ENCODE peak calls at places on chromosomes 1 and 21, in ten cellular contexts. One of them, this sample, is unnamed.

GRCh38 chr1:167342846-167343245 is 122.2 kb downstream of the POU2F1 start:
- DNase-seq in WERI-Rb-1: no peak
- DNase-seq in MV-4-11: no peak
- DNase-seq in stimulated activated CD4-positive, alpha-beta T cell treated with anti-CD3 and anti-CD28 coated beads, TNF-alpha, amount 100 ng/mL, for 48 hours: no peak
- DNase-seq in K562: no peak
- DNase-seq in hypothalamus: no peak
- DNase-seq in activated CD4-positive, alpha-beta memory T cell treated with anti-CD3 and anti-CD28 coated beads for 36 hours: no peak
- DNase-seq in CD4-positive, alpha-beta memory T cell: peak
- DNase-seq in heart left ventricle: no peak
- DNase-seq in ureter: no peak
- DNase-seq in this sample: no peak

GRCh38 chr1:246176126-246177024 is 330.7 kb downstream of the SMYD3 start:
- DNase-seq in hypothalamus: no peak
- DNase-seq in WERI-Rb-1: no peak
- DNase-seq in ureter: no peak
- DNase-seq in heart left ventricle: no peak
- DNase-seq in K562: no peak
- DNase-seq in MV-4-11: no peak
- DNase-seq in CD4-positive, alpha-beta memory T cell: no peak
- DNase-seq in activated CD4-positive, alpha-beta memory T cell treated with anti-CD3 and anti-CD28 coated beads for 36 hours: no peak
- DNase-seq in stimulated activated CD4-positive, alpha-beta T cell treated with anti-CD3 and anti-CD28 coated beads, TNF-alpha, amount 100 ng/mL, for 48 hours: no peak
- DNase-seq in this sample: no peak

GRCh38 chr1:112533029-112533428 is 24.3 kb downstream of the WNT2B start:
- DNase-seq in stimulated activated CD4-positive, alpha-beta T cell treated with anti-CD3 and anti-CD28 coated beads, TNF-alpha, amount 100 ng/mL, for 48 hours: no peak
- DNase-seq in ureter: no peak
- DNase-seq in hypothalamus: no peak
- DNase-seq in WERI-Rb-1: no peak
- DNase-seq in activated CD4-positive, alpha-beta memory T cell treated with anti-CD3 and anti-CD28 coated beads for 36 hours: no peak
- DNase-seq in CD4-positive, alpha-beta memory T cell: no peak
- DNase-seq in K562: no peak
- DNase-seq in MV-4-11: no peak
- DNase-seq in heart left ventricle: no peak
- DNase-seq in this sample: no peak

GRCh38 chr1:89822109-89822962 is 1.5 kb downstream of the LRRC8D start:
- DNase-seq in ureter: no peak
- DNase-seq in heart left ventricle: no peak
- DNase-seq in MV-4-11: peak
- DNase-seq in CD4-positive, alpha-beta memory T cell: no peak
- DNase-seq in stimulated activated CD4-positive, alpha-beta T cell treated with anti-CD3 and anti-CD28 coated beads, TNF-alpha, amount 100 ng/mL, for 48 hours: no peak
- DNase-seq in activated CD4-positive, alpha-beta memory T cell treated with anti-CD3 and anti-CD28 coated beads for 36 hours: no peak
- DNase-seq in hypothalamus: no peak
- DNase-seq in WERI-Rb-1: no peak
- DNase-seq in K562: peak
- DNase-seq in this sample: no peak

GRCh38 chr21:34065015-34065414 is 8.4 kb upstream of the MRPS6 start:
- DNase-seq in K562: no peak
- DNase-seq in ureter: no peak
- DNase-seq in MV-4-11: no peak
- DNase-seq in hypothalamus: no peak
- DNase-seq in heart left ventricle: no peak
- DNase-seq in stimulated activated CD4-positive, alpha-beta T cell treated with anti-CD3 and anti-CD28 coated beads, TNF-alpha, amount 100 ng/mL, for 48 hours: no peak
- DNase-seq in CD4-positive, alpha-beta memory T cell: no peak
- DNase-seq in WERI-Rb-1: no peak
- DNase-seq in activated CD4-positive, alpha-beta memory T cell treated with anti-CD3 and anti-CD28 coated beads for 36 hours: no peak
- DNase-seq in this sample: no peak

GRCh38 chr1:177014325-177014724 is 150.2 kb downstream of the ASTN1 start:
- DNase-seq in CD4-positive, alpha-beta memory T cell: no peak
- DNase-seq in ureter: no peak
- DNase-seq in hypothalamus: no peak
- DNase-seq in MV-4-11: no peak
- DNase-seq in stimulated activated CD4-positive, alpha-beta T cell treated with anti-CD3 and anti-CD28 coated beads, TNF-alpha, amount 100 ng/mL, for 48 hours: no peak
- DNase-seq in WERI-Rb-1: no peak
- DNase-seq in activated CD4-positive, alpha-beta memory T cell treated with anti-CD3 and anti-CD28 coated beads for 36 hours: no peak
- DNase-seq in heart left ventricle: no peak
- DNase-seq in K562: no peak
- DNase-seq in this sample: no peak

GRCh38 chr1:160588468-160588867 is 9.2 kb upstream of the CD84 start:
- DNase-seq in K562: no peak
- DNase-seq in hypothalamus: no peak
- DNase-seq in WERI-Rb-1: no peak
- DNase-seq in stimulated activated CD4-positive, alpha-beta T cell treated with anti-CD3 and anti-CD28 coated beads, TNF-alpha, amount 100 ng/mL, for 48 hours: no peak
- DNase-seq in heart left ventricle: no peak
- DNase-seq in MV-4-11: no peak
- DNase-seq in CD4-positive, alpha-beta memory T cell: no peak
- DNase-seq in activated CD4-positive, alpha-beta memory T cell treated with anti-CD3 and anti-CD28 coated beads for 36 hours: no peak
- DNase-seq in ureter: no peak
- DNase-seq in this sample: no peak

GRCh38 chr1:45011837-45012638 is at the start of gene UROD:
- DNase-seq in CD4-positive, alpha-beta memory T cell: peak
- DNase-seq in ureter: peak
- DNase-seq in hypothalamus: peak
- DNase-seq in WERI-Rb-1: peak
- DNase-seq in activated CD4-positive, alpha-beta memory T cell treated with anti-CD3 and anti-CD28 coated beads for 36 hours: peak
- DNase-seq in stimulated activated CD4-positive, alpha-beta T cell treated with anti-CD3 and anti-CD28 coated beads, TNF-alpha, amount 100 ng/mL, for 48 hours: peak
- DNase-seq in K562: peak
- DNase-seq in MV-4-11: peak
- DNase-seq in heart left ventricle: peak
- DNase-seq in this sample: peak

GRCh38 chr1:79603862-79604261 is 597.3 kb upstream of the ADGRL4 start:
- DNase-seq in WERI-Rb-1: no peak
- DNase-seq in stimulated activated CD4-positive, alpha-beta T cell treated with anti-CD3 and anti-CD28 coated beads, TNF-alpha, amount 100 ng/mL, for 48 hours: no peak
- DNase-seq in hypothalamus: no peak
- DNase-seq in activated CD4-positive, alpha-beta memory T cell treated with anti-CD3 and anti-CD28 coated beads for 36 hours: no peak
- DNase-seq in ureter: no peak
- DNase-seq in MV-4-11: peak
- DNase-seq in K562: no peak
- DNase-seq in CD4-positive, alpha-beta memory T cell: no peak
- DNase-seq in heart left ventricle: no peak
- DNase-seq in this sample: no peak

GRCh38 chr1:18941221-18942141 is 15.0 kb downstream of the IFFO2 start:
- DNase-seq in hypothalamus: peak
- DNase-seq in CD4-positive, alpha-beta memory T cell: no peak
- DNase-seq in stimulated activated CD4-positive, alpha-beta T cell treated with anti-CD3 and anti-CD28 coated beads, TNF-alpha, amount 100 ng/mL, for 48 hours: no peak
- DNase-seq in WERI-Rb-1: no peak
- DNase-seq in ureter: no peak
- DNase-seq in activated CD4-positive, alpha-beta memory T cell treated with anti-CD3 and anti-CD28 coated beads for 36 hours: no peak
- DNase-seq in MV-4-11: no peak
- DNase-seq in K562: no peak
- DNase-seq in heart left ventricle: no peak
- DNase-seq in this sample: no peak

GRCh38 chr1:168823988-168824387 is 95.0 kb upstream of the DPT start:
- DNase-seq in stimulated activated CD4-positive, alpha-beta T cell treated with anti-CD3 and anti-CD28 coated beads, TNF-alpha, amount 100 ng/mL, for 48 hours: no peak
- DNase-seq in heart left ventricle: no peak
- DNase-seq in activated CD4-positive, alpha-beta memory T cell treated with anti-CD3 and anti-CD28 coated beads for 36 hours: no peak
- DNase-seq in MV-4-11: no peak
- DNase-seq in CD4-positive, alpha-beta memory T cell: no peak
- DNase-seq in WERI-Rb-1: no peak
- DNase-seq in K562: no peak
- DNase-seq in hypothalamus: no peak
- DNase-seq in ureter: no peak
- DNase-seq in this sample: no peak

GRCh38 chr1:230972855-230973271 is 5.8 kb downstream of the TTC13 start:
- DNase-seq in ureter: no peak
- DNase-seq in CD4-positive, alpha-beta memory T cell: peak
- DNase-seq in heart left ventricle: no peak
- DNase-seq in MV-4-11: peak
- DNase-seq in activated CD4-positive, alpha-beta memory T cell treated with anti-CD3 and anti-CD28 coated beads for 36 hours: peak
- DNase-seq in hypothalamus: no peak
- DNase-seq in K562: no peak
- DNase-seq in WERI-Rb-1: no peak
- DNase-seq in stimulated activated CD4-positive, alpha-beta T cell treated with anti-CD3 and anti-CD28 coated beads, TNF-alpha, amount 100 ng/mL, for 48 hours: peak
- DNase-seq in this sample: peak

GRCh38 chr21:45821315-45822001 is 160.1 kb upstream of the COL6A1 start:
- DNase-seq in CD4-positive, alpha-beta memory T cell: no peak
- DNase-seq in hypothalamus: no peak
- DNase-seq in heart left ventricle: no peak
- DNase-seq in K562: no peak
- DNase-seq in ureter: peak
- DNase-seq in MV-4-11: no peak
- DNase-seq in WERI-Rb-1: no peak
- DNase-seq in activated CD4-positive, alpha-beta memory T cell treated with anti-CD3 and anti-CD28 coated beads for 36 hours: peak
- DNase-seq in stimulated activated CD4-positive, alpha-beta T cell treated with anti-CD3 and anti-CD28 coated beads, TNF-alpha, amount 100 ng/mL, for 48 hours: no peak
- DNase-seq in this sample: no peak

GRCh38 chr1:10457910-10458309 is 8.1 kb downstream of the CORT start:
- DNase-seq in WERI-Rb-1: no peak
- DNase-seq in stimulated activated CD4-positive, alpha-beta T cell treated with anti-CD3 and anti-CD28 coated beads, TNF-alpha, amount 100 ng/mL, for 48 hours: no peak
- DNase-seq in hypothalamus: no peak
- DNase-seq in K562: no peak
- DNase-seq in MV-4-11: no peak
- DNase-seq in ureter: no peak
- DNase-seq in activated CD4-positive, alpha-beta memory T cell treated with anti-CD3 and anti-CD28 coated beads for 36 hours: no peak
- DNase-seq in heart left ventricle: no peak
- DNase-seq in CD4-positive, alpha-beta memory T cell: no peak
- DNase-seq in this sample: no peak